ENCODE peak calls at places on chromosome 14, in nine cellular contexts. One of them, this sample, is unnamed.

GRCh38 chr14:78709795-78710569 is 539.8 kb downstream of the NRXN3 start:
- DNase-seq in WTC11: no peak
- DNase-seq in body of pancreas: no peak
- DNase-seq in lower leg skin: no peak
- DNase-seq in testis: no peak
- DNase-seq in RWPE1: no peak
- DNase-seq in fibroblast of mammary gland: no peak
- DNase-seq in epithelial cell of esophagus: no peak
- DNase-seq in omental fat pad: no peak
- DNase-seq in this sample: no peak

GRCh38 chr14:59213368-59214315 is 25.2 kb downstream of the DAAM1 start:
- DNase-seq in fibroblast of mammary gland: peak; percentile 6
- DNase-seq in WTC11: no peak
- DNase-seq in epithelial cell of esophagus: no peak
- DNase-seq in testis: no peak
- DNase-seq in RWPE1: no peak
- DNase-seq in omental fat pad: no peak
- DNase-seq in body of pancreas: no peak
- DNase-seq in lower leg skin: no peak
- DNase-seq in this sample: no peak

GRCh38 chr14:34302654-34303053 is 159.4 kb downstream of the SPTSSA start:
- DNase-seq in WTC11: no peak
- DNase-seq in omental fat pad: no peak
- DNase-seq in epithelial cell of esophagus: no peak
- DNase-seq in testis: no peak
- DNase-seq in RWPE1: no peak
- DNase-seq in lower leg skin: no peak
- DNase-seq in body of pancreas: peak; percentile 87
- DNase-seq in fibroblast of mammary gland: no peak
- DNase-seq in this sample: no peak

GRCh38 chr14:104171948-104172347 is 33.6 kb downstream of the KIF26A start:
- DNase-seq in testis: peak; percentile 67
- DNase-seq in epithelial cell of esophagus: no peak
- DNase-seq in omental fat pad: no peak
- DNase-seq in RWPE1: peak; percentile 26
- DNase-seq in fibroblast of mammary gland: no peak
- DNase-seq in WTC11: no peak
- DNase-seq in body of pancreas: peak; percentile 55
- DNase-seq in lower leg skin: no peak
- DNase-seq in this sample: no peak

GRCh38 chr14:28243600-28243999 is 523.0 kb upstream of the FOXG1 start:
- DNase-seq in testis: no peak
- DNase-seq in fibroblast of mammary gland: peak; percentile 16
- DNase-seq in WTC11: no peak
- DNase-seq in body of pancreas: no peak
- DNase-seq in lower leg skin: no peak
- DNase-seq in epithelial cell of esophagus: peak; percentile 45
- DNase-seq in omental fat pad: no peak
- DNase-seq in RWPE1: peak; percentile 3
- DNase-seq in this sample: no peak

GRCh38 chr14:92903359-92903758 is 19.6 kb upstream of the CHGA start:
- DNase-seq in RWPE1: no peak
- DNase-seq in lower leg skin: no peak
- DNase-seq in testis: no peak
- DNase-seq in epithelial cell of esophagus: no peak
- DNase-seq in WTC11: no peak
- DNase-seq in fibroblast of mammary gland: no peak
- DNase-seq in body of pancreas: no peak
- DNase-seq in omental fat pad: no peak
- DNase-seq in this sample: no peak

GRCh38 chr14:101760138-101761011 is 1.1 kb upstream of the PPP2R5C start:
- DNase-seq in lower leg skin: peak; percentile 100
- DNase-seq in testis: peak; percentile 98
- DNase-seq in fibroblast of mammary gland: peak; percentile 97
- DNase-seq in omental fat pad: peak; percentile 86
- DNase-seq in epithelial cell of esophagus: peak; percentile 99
- DNase-seq in RWPE1: peak; percentile 97
- DNase-seq in body of pancreas: peak; percentile 98
- DNase-seq in WTC11: peak; percentile 98
- DNase-seq in this sample: peak; percentile 96

GRCh38 chr14:95190346-95190840 is 33.1 kb upstream of the DICER1 start:
- DNase-seq in epithelial cell of esophagus: no peak
- DNase-seq in WTC11: no peak
- DNase-seq in RWPE1: no peak
- DNase-seq in fibroblast of mammary gland: no peak
- DNase-seq in body of pancreas: no peak
- DNase-seq in lower leg skin: no peak
- DNase-seq in testis: no peak
- DNase-seq in omental fat pad: no peak
- DNase-seq in this sample: no peak

GRCh38 chr14:24275524-24276139 is 4.2 kb upstream of the RABGGTA start:
- DNase-seq in testis: no peak
- DNase-seq in lower leg skin: no peak
- DNase-seq in omental fat pad: no peak
- DNase-seq in epithelial cell of esophagus: no peak
- DNase-seq in body of pancreas: peak; percentile 22
- DNase-seq in WTC11: peak; percentile 57
- DNase-seq in RWPE1: no peak
- DNase-seq in fibroblast of mammary gland: no peak
- DNase-seq in this sample: no peak

GRCh38 chr14:24282736-24283135 is 11.3 kb upstream of the RABGGTA start:
- DNase-seq in RWPE1: no peak
- DNase-seq in testis: no peak
- DNase-seq in epithelial cell of esophagus: no peak
- DNase-seq in fibroblast of mammary gland: no peak
- DNase-seq in omental fat pad: no peak
- DNase-seq in WTC11: no peak
- DNase-seq in body of pancreas: no peak
- DNase-seq in lower leg skin: no peak
- DNase-seq in this sample: no peak

GRCh38 chr14:24280797-24281460 is 9.5 kb upstream of the RABGGTA start:
- DNase-seq in WTC11: no peak
- DNase-seq in body of pancreas: no peak
- DNase-seq in RWPE1: no peak
- DNase-seq in lower leg skin: no peak
- DNase-seq in fibroblast of mammary gland: peak; percentile 34
- DNase-seq in epithelial cell of esophagus: peak; percentile 54
- DNase-seq in testis: no peak
- DNase-seq in omental fat pad: no peak
- DNase-seq in this sample: no peak

GRCh38 chr14:24277606-24278321 is 6.4 kb upstream of the RABGGTA start:
- DNase-seq in RWPE1: no peak
- DNase-seq in epithelial cell of esophagus: no peak
- DNase-seq in testis: no peak
- DNase-seq in omental fat pad: no peak
- DNase-seq in fibroblast of mammary gland: no peak
- DNase-seq in lower leg skin: peak; percentile 79
- DNase-seq in WTC11: no peak
- DNase-seq in body of pancreas: no peak
- DNase-seq in this sample: peak; percentile 77

DNA sequence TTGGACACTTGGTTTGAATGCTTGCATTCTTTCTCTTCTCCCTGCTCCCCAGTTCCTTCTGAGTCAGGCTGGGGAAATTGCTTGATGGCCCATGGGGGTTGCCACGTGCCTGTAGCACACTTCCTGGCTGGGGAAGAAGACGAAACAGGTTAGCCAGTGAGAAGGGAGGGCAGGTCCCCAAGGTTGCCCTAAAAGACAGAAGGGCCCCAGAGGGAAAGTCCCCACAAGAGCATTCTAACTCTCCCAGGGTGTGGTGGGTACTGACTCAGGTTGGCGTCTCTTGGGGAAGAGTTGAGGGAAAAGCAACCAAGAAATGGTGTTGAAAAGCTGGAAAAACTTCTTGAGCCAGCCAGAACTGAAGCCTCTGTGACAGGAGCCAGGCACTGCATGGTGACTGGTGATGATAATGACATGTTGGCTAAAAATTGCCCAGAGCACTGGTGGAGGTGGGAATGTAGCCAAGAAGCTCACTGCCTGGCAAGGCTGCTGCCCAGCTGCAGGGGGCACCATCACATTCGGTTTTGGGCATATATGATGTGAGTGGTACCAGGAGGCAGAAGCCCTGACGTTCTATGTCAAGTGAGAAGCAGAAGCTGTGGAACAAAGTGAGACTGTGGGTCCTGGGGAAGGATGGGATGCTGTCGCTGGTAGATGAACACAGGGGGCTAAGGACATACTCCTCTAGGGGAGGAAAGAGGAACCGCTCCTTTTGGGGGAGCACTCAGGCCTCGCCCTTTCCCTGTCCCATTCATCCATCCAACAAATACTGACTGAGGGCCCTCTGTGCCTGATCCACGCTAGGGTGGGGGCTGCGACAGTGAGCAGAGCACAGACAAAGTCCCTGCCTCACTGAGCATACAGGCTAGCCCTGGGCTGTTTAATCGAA is 8.1 kb upstream of the RABGGTA start:
- DNase-seq in body of pancreas: peak; percentile 69
- DNase-seq in lower leg skin: no peak
- DNase-seq in WTC11: no peak
- DNase-seq in epithelial cell of esophagus: peak; percentile 89
- DNase-seq in RWPE1: no peak
- DNase-seq in omental fat pad: no peak
- DNase-seq in testis: no peak
- DNase-seq in fibroblast of mammary gland: peak; percentile 6
- DNase-seq in this sample: peak; percentile 53
- TF ChIP-seq CTCF in body of pancreas: no peak
- TF ChIP-seq CTCF in lower leg skin: no peak
- TF ChIP-seq CTCF in WTC11: no peak
- TF ChIP-seq CTCF in epithelial cell of esophagus: peak; percentile 60
- TF ChIP-seq CTCF in RWPE1: no peak
- TF ChIP-seq CTCF in omental fat pad: no peak
- TF ChIP-seq CTCF in testis: no peak
- TF ChIP-seq CTCF in fibroblast of mammary gland: no peak
- TF ChIP-seq CTCF in this sample: peak; percentile 46

DNA sequence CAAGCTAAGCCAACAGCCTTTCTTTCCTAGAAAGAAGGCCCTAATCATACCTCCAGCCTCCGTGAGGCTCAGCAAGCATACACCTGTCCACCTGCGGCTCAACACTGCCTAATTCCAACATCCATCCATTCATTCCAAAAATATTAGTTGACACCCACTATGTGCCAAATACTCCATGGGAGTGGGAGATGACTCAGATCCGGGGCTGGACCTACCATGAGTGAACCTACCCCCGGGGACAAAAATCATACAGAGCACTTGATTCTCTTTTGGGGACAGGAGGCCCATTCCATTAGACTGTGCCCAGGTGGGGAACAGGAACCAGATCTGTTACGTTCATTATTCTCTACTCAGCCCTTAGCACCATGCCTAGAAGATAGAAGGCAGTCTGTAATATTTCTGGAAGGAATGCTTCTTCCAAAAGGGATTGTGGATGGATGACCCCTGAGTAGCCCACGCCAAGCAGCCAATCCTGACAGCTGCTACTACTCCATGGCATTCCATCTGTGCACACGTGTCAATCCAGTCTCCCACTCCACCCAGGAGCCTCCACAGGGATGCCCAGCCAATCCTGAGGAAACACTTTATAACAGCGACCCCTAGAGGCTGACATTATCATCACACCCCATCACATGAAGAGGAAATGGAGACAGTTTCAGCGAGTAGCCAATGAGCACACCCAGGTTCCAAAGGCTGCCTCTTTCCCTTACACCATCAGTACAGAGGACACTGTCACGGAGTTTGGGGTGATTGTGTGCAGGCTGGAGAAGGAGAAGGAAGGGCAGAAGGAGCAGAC is 170.7 kb downstream of the ESRRB start:
- DNase-seq in fibroblast of mammary gland: peak; percentile 16
- DNase-seq in epithelial cell of esophagus: peak; percentile 63
- DNase-seq in WTC11: peak; percentile 72
- DNase-seq in RWPE1: peak; percentile 39
- DNase-seq in lower leg skin: no peak
- DNase-seq in body of pancreas: no peak
- DNase-seq in testis: peak; percentile 76
- DNase-seq in omental fat pad: no peak
- DNase-seq in this sample: no peak
- TF ChIP-seq CTCF in fibroblast of mammary gland: peak; percentile 53
- TF ChIP-seq CTCF in epithelial cell of esophagus: peak; percentile 65
- TF ChIP-seq CTCF in WTC11: peak; percentile 95
- TF ChIP-seq CTCF in RWPE1: peak; percentile 37
- TF ChIP-seq CTCF in lower leg skin: no peak
- TF ChIP-seq CTCF in body of pancreas: no peak
- TF ChIP-seq CTCF in testis: peak; percentile 73
- TF ChIP-seq CTCF in omental fat pad: no peak
- TF ChIP-seq CTCF in this sample: peak; percentile 40

DNA sequence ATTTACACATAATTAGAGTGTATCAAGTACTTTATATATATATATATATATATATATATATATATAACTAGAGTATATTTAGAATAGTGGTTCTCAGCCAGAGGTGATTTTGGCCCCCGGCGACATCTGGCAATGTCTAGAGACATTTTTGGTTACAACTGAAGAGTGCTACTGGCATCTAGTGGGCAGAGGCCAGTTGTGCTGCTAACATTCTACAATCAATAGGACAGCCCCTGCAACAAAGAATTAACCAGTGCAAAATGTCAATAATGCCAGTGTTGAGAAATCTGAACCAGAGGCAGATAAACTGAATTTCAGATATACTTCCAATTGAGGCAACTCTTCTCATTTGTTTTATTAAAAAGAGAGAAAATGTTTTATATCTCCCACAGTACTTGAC is 8.9 kb downstream of the GTF2A1 start:
- DNase-seq in WTC11: no peak
- DNase-seq in RWPE1: no peak
- DNase-seq in epithelial cell of esophagus: peak; percentile 22
- DNase-seq in body of pancreas: peak; percentile 56
- DNase-seq in testis: no peak
- DNase-seq in omental fat pad: no peak
- DNase-seq in fibroblast of mammary gland: peak; percentile 41
- DNase-seq in lower leg skin: no peak
- DNase-seq in this sample: no peak
- TF ChIP-seq CTCF in WTC11: no peak
- TF ChIP-seq CTCF in RWPE1: no peak
- TF ChIP-seq CTCF in epithelial cell of esophagus: peak; percentile 52
- TF ChIP-seq CTCF in body of pancreas: peak; percentile 20
- TF ChIP-seq CTCF in testis: no peak
- TF ChIP-seq CTCF in omental fat pad: no peak
- TF ChIP-seq CTCF in fibroblast of mammary gland: peak; percentile 46
- TF ChIP-seq CTCF in lower leg skin: no peak
- TF ChIP-seq CTCF in this sample: peak; percentile 64

GRCh38 chr14:90903101-90903500 is 86.9 kb upstream of the TTC7B start:
- DNase-seq in lower leg skin: no peak
- DNase-seq in epithelial cell of esophagus: peak; percentile 69
- DNase-seq in omental fat pad: no peak
- DNase-seq in RWPE1: peak; percentile 74
- DNase-seq in WTC11: peak; percentile 45
- DNase-seq in body of pancreas: peak; percentile 65
- DNase-seq in testis: peak; percentile 71
- DNase-seq in fibroblast of mammary gland: peak; percentile 64
- DNase-seq in this sample: no peak

GRCh38 chr14:90905531-90905930 is 89.3 kb upstream of the TTC7B start:
- DNase-seq in WTC11: no peak
- DNase-seq in fibroblast of mammary gland: no peak
- DNase-seq in epithelial cell of esophagus: no peak
- DNase-seq in omental fat pad: no peak
- DNase-seq in testis: no peak
- DNase-seq in body of pancreas: no peak
- DNase-seq in lower leg skin: no peak
- DNase-seq in RWPE1: no peak
- DNase-seq in this sample: no peak

GRCh38 chr14:90897022-90897421 is 80.8 kb upstream of the TTC7B start:
- DNase-seq in body of pancreas: no peak
- DNase-seq in testis: no peak
- DNase-seq in fibroblast of mammary gland: no peak
- DNase-seq in lower leg skin: no peak
- DNase-seq in omental fat pad: no peak
- DNase-seq in RWPE1: no peak
- DNase-seq in WTC11: no peak
- DNase-seq in epithelial cell of esophagus: no peak
- DNase-seq in this sample: no peak

DNA sequence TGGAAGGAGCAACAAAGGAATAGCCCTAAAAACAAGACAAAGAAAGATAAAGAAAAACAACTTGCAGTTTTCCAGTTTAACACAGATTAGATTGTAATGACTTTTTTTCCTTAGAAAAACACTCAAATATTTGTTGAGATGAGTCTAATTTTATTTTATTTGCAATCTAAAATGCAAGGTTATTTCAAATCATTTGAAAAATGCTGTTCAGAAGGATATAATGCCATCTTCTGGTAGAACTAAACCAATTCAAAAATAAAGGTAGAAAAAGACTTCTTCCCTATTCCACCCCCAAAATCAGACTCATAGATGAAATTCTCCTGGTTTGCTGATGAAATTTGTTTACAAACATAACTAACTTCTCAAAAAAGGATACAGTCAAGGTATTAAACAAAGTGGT is 84.5 kb upstream of the TTC7B start:
- DNase-seq in epithelial cell of esophagus: no peak
- DNase-seq in body of pancreas: no peak
- DNase-seq in WTC11: no peak
- DNase-seq in omental fat pad: no peak
- DNase-seq in lower leg skin: no peak
- DNase-seq in testis: no peak
- DNase-seq in fibroblast of mammary gland: peak; percentile 13
- DNase-seq in RWPE1: no peak
- DNase-seq in this sample: no peak
- TF ChIP-seq CTCF in epithelial cell of esophagus: no peak
- TF ChIP-seq CTCF in body of pancreas: no peak
- TF ChIP-seq CTCF in WTC11: no peak
- TF ChIP-seq CTCF in omental fat pad: no peak
- TF ChIP-seq CTCF in lower leg skin: no peak
- TF ChIP-seq CTCF in testis: no peak
- TF ChIP-seq CTCF in fibroblast of mammary gland: peak; percentile 20
- TF ChIP-seq CTCF in RWPE1: peak; percentile 21
- TF ChIP-seq CTCF in this sample: no peak

This sample was measured in CD14-positive monocyte.